ENCODE peak calls at places on chromosomes 4 and X, in six cellular contexts. D is astrocyte of the spinal cord, E is tibial artery, I is Peyer's patch, Q is tibial nerve, M is H9. Z is an unnamed sample.
A peak's percentile ranks its signal among the peaks of the same experiment; 100 is the strongest.

GRCh38 chr4:476501-476900 is 22.5 kb downstream of the ZNF721 start:
- DNase-seq in D (peak; percentile 60), E (no peak), I (no peak), Q (no peak), M (no peak), Z (no peak)

GRCh38 chr4:155688211-155688610 is 21.6 kb downstream of the GUCY1A1 start:
- DNase-seq in D (no peak), E (no peak), I (no peak), Q (no peak), M (no peak), Z (no peak)

GRCh38 chrX:10173331-10173900 is 16.6 kb downstream of the CLCN4 start:
- DNase-seq in D (peak; percentile 91), E (peak; percentile 48), I (no peak), Q (no peak), M (peak; percentile 77), Z (peak; percentile 29)

GRCh38 chrX:69320116-69320515 is 154.9 kb upstream of the PJA1 start:
- DNase-seq in D (no peak), E (no peak), I (no peak), Q (no peak), M (no peak), Z (no peak)

GRCh38 chrX:126170715-126171114 is 4.6 kb upstream of the DCAF12L2 start:
- DNase-seq in D (no peak), E (no peak), I (no peak), Q (no peak), M (no peak), Z (no peak)

GRCh38 chrX:10656214-10656613 is 35.8 kb upstream of the MID1 start:
- DNase-seq in D (no peak), E (no peak), I (no peak), Q (no peak), M (no peak), Z (no peak)

GRCh38 chrX:109684136-109684535 is 48.9 kb downstream of the ACSL4 start:
- DNase-seq in D (no peak), E (no peak), I (no peak), Q (no peak), M (no peak), Z (no peak)

GRCh38 chr4:139665079-139665689 is 435 bp upstream of the MGST2 start:
- DNase-seq in D (no peak), E (no peak), I (no peak), Q (no peak), M (no peak), Z (no peak)

GRCh38 chrX:130523460-130524394 is 121.9 kb downstream of the RBMX2 start:
- DNase-seq in D (peak; percentile 11), E (peak; percentile 22), I (no peak), Q (peak; percentile 14), M (peak; percentile 76), Z (no peak)

GRCh38 chr4:165325732-165326512 is 1.5 kb upstream of the MSMO1 start:
- DNase-seq in D (peak; percentile 84), E (no peak), I (no peak), Q (no peak), M (no peak), Z (peak; percentile 39)

GRCh38 chr4:102477657-102478056 is 23.5 kb upstream of the NFKB1 start:
- DNase-seq in D (no peak), E (no peak), I (no peak), Q (no peak), M (no peak), Z (peak; percentile 20)

GRCh38 chr4:41844327-41844726 is 90.9 kb upstream of the TMEM33 start:
- DNase-seq in D (no peak), E (no peak), I (no peak), Q (no peak), M (no peak), Z (no peak)

GRCh38 chr4:153541426-153542096 is 75.4 kb downstream of the TMEM131L start:
- DNase-seq in D (peak; percentile 92), E (no peak), I (no peak), Q (no peak), M (no peak), Z (peak; percentile 67)

GRCh38 chr4:176309772-176310171 is 10.0 kb upstream of the SPCS3 start:
- DNase-seq in D (no peak), E (no peak), I (no peak), Q (no peak), M (no peak), Z (no peak)

GRCh38 chrX:18961686-18962085 is 22.2 kb downstream of the PHKA2 start:
- DNase-seq in D (peak; percentile 17), E (no peak), I (no peak), Q (no peak), M (no peak), Z (no peak)

GRCh38 chrX:17809273-17809672 is 51.8 kb downstream of the RAI2 start:
- DNase-seq in D (no peak), E (no peak), I (no peak), Q (no peak), M (no peak), Z (no peak)

GRCh38 chrX:17802756-17803155 is 58.3 kb downstream of the RAI2 start:
- DNase-seq in D (no peak), E (no peak), I (no peak), Q (no peak), M (no peak), Z (no peak)

GRCh38 chrX:17801431-17801830 is 59.7 kb downstream of the RAI2 start:
- DNase-seq in D (no peak), E (no peak), I (no peak), Q (no peak), M (no peak), Z (no peak)

GRCh38 chrX:17803449-17803848 is 57.6 kb downstream of the RAI2 start:
- DNase-seq in D (no peak), E (no peak), I (no peak), Q (no peak), M (no peak), Z (no peak)

DNA sequence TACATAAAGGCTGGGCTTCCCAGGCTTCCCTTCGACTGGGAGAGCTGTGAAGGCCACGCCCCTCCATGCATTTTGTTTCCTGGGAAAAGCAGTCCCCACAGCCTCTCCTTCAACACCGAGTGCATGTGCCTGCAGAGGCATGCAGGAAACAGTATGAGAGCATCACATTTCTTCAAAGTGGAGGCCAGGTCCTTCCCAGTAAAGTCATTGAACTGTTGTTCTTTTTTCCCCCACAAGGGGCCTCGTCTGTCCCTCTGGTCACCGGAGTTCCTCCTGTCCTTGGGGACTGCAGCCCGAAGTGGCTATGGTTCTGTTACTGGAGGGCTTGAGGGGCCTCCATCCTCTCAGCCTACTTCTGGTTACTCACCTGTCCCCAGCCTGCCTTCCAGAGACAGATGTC is 56.0 kb downstream of the RAI2 start:
- DNase-seq in D (no peak), E (no peak), I (no peak), Q (no peak), M (peak; percentile 45), Z (no peak)
- TF ChIP-seq CTCF in D (no peak), E (no peak), I (no peak), Q (no peak), M (peak; percentile 49), Z (no peak)

DNA sequence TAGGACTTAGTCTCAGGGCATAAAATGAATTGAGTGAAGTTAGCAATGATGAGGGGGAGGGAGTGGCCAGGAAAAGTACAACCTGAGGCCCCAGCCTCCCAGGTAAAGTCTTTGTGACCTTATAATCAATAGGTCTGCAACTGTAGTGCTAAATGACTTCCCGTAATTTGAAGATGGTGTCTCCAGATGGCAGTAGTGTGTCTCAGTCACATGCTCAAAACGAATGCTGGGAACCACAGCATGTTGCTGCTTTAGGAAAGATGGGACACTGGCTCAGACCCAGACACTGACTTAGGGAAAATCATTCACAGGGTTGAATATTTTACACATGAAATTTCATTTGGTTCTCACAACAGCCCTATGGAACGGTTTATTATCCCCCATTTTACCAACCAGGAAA is 10.3 kb downstream of the SRPX2 start:
- DNase-seq in D (no peak), E (no peak), I (no peak), Q (no peak), M (peak; percentile 33), Z (no peak)
- TF ChIP-seq CTCF in D (peak; percentile 8), E (no peak), I (no peak), Q (no peak), M (peak; percentile 48), Z (peak; percentile 14)

GRCh38 chr4:119559044-119559647 is 69.5 kb downstream of the PDE5A start:
- DNase-seq in D (peak; percentile 76), E (no peak), I (no peak), Q (no peak), M (no peak), Z (peak; percentile 37)
- TF ChIP-seq CTCF in D (peak; percentile 32), E (peak; percentile 48), I (no peak), Q (peak; percentile 43), M (peak; percentile 75), Z (peak; percentile 29)

GRCh38 chr4:73523126-73523525 is 41.6 kb downstream of the AFM start:
- DNase-seq in D (no peak), E (no peak), I (no peak), Q (no peak), M (no peak), Z (no peak)

GRCh38 chr4:73518340-73518739 is 36.8 kb downstream of the AFM start:
- DNase-seq in D (no peak), E (no peak), I (no peak), Q (no peak), M (no peak), Z (no peak)

GRCh38 chr4:73525611-73526010 is 44.1 kb downstream of the AFM start:
- DNase-seq in D (no peak), E (no peak), I (no peak), Q (no peak), M (no peak), Z (no peak)

GRCh38 chr4:73520821-73521220 is 39.3 kb downstream of the AFM start:
- DNase-seq in D (peak; percentile 96), E (no peak), I (no peak), Q (no peak), M (peak; percentile 52), Z (no peak)
- TF ChIP-seq CTCF in D (peak; percentile 10), E (no peak), I (no peak), Q (no peak), M (no peak), Z (no peak)

DNA sequence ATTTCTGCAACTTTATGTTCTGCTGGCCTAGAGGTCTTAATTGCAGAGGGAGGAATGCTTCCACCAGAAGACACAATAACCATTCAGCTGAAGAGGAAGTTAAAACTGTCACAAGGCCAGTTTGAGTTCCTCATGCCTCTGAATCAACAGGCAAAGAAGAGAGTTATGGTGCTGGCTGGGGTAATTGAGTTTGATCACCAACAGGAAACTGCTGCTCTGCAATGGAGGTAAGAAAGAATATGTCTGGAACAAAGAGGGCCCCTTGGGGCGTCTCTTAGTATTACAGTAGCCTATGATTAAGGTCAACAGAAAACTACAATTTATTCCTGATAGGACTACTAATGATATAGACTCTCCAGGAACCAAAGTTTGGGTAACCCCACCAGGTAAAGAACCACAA is 744.0 kb downstream of the FSTL5 start:
- DNase-seq in D (no peak), E (peak; percentile 21), I (no peak), Q (no peak), M (peak; percentile 33), Z (no peak)
- TF ChIP-seq CTCF in D (peak; percentile 7), E (peak; percentile 4), I (no peak), Q (no peak), M (peak; percentile 61), Z (no peak)

Z was measured in AG09319.